ENCODE peak calls at places on chromosomes 12 and 14, in five cellular contexts. H is body of pancreas, G is neural crest cell, Y is GM10248, K is GM12865. B is an unnamed sample.

GRCh38 chr12:1611775-1612174 is 17.3 kb upstream of the WNT5B start:
- DNase-seq in H (no peak), Y (no peak), G (no peak), K (no peak), B (no peak)

GRCh38 chr14:75753696-75754095 is 92.7 kb downstream of the TTLL5 start:
- DNase-seq in K (no peak), H (no peak), Y (no peak), G (no peak), B (no peak)

GRCh38 chr14:102095871-102096568 is 9.2 kb upstream of the HSP90AA1 start:
- DNase-seq in G (no peak), Y (no peak), H (no peak), K (no peak), B (no peak)

GRCh38 chr12:121781751-121782615 is 11.5 kb downstream of the RHOF start:
- DNase-seq in G (no peak), K (peak), H (no peak), Y (peak), B (no peak)

GRCh38 chr12:124554429-124555029 is 12.9 kb downstream of the NCOR2 start:
- DNase-seq in G (no peak), Y (no peak), K (no peak), H (no peak), B (peak)

GRCh38 chr14:105505101-105505500 is 14.1 kb downstream of the TEDC1 start:
- DNase-seq in K (no peak), Y (no peak), G (no peak), H (no peak), B (no peak)

GRCh38 chr14:48536318-48536717 is 860.9 kb upstream of the MDGA2 start:
- DNase-seq in G (no peak), H (no peak), Y (no peak), K (no peak), B (no peak)

GRCh38 chr14:63438065-63438757 is 105.0 kb downstream of the PPP2R5E start:
- DNase-seq in Y (no peak), G (no peak), K (peak), H (peak), B (peak)

GRCh38 chr12:53347905-53348304 is 11.8 kb upstream of the SP7 start:
- DNase-seq in G (no peak), H (no peak), K (no peak), Y (no peak), B (no peak)

GRCh38 chr12:53355121-53355520 is 19.0 kb upstream of the SP7 start:
- DNase-seq in G (no peak), K (no peak), H (no peak), Y (no peak), B (no peak)

GRCh38 chr12:53352331-53353258 is 16.4 kb upstream of the SP7 start:
- DNase-seq in Y (peak), G (peak), H (peak), K (peak), B (peak)
- TF ChIP-seq CTCF in Y (peak), G (peak), H (peak), K (peak), B (peak)

GRCh38 chr14:52052991-52053390 is 15.9 kb downstream of the NID2 start:
- DNase-seq in H (no peak), G (no peak), Y (no peak), K (no peak), B (no peak)

GRCh38 chr14:52054678-52055077 is 14.2 kb downstream of the NID2 start:
- DNase-seq in H (no peak), K (no peak), G (no peak), Y (no peak), B (no peak)

GRCh38 chr14:52052289-52052943 is 16.4 kb downstream of the NID2 start:
- DNase-seq in K (no peak), H (no peak), G (no peak), Y (no peak), B (no peak)

GRCh38 chr14:52058346-52058745 is 10.5 kb downstream of the NID2 start:
- DNase-seq in G (no peak), Y (no peak), K (no peak), H (no peak), B (no peak)

GRCh38 chr14:52055215-52055614 is 13.6 kb downstream of the NID2 start:
- DNase-seq in G (no peak), K (no peak), Y (no peak), H (no peak), B (no peak)
- TF ChIP-seq CTCF in G (no peak), K (no peak), Y (no peak), H (no peak), B (no peak)

GRCh38 chr14:34368115-34368970 is 93.7 kb downstream of the SPTSSA start:
- DNase-seq in K (no peak), Y (no peak), G (no peak), H (no peak), B (no peak)

GRCh38 chr14:34362625-34363251 is 99.3 kb downstream of the SPTSSA start:
- DNase-seq in G (no peak), Y (no peak), K (no peak), H (no peak), B (no peak)

GRCh38 chr14:34363733-34364134 is 98.3 kb downstream of the SPTSSA start:
- DNase-seq in G (no peak), Y (no peak), H (no peak), K (no peak), B (no peak)

GRCh38 chr14:34364201-34364600 is 97.8 kb downstream of the SPTSSA start:
- DNase-seq in H (no peak), Y (no peak), K (no peak), G (no peak), B (no peak)

GRCh38 chr14:34365309-34365915 is 96.6 kb downstream of the SPTSSA start:
- DNase-seq in H (no peak), Y (no peak), K (no peak), G (no peak), B (no peak)
- TF ChIP-seq CTCF in H (peak), Y (peak), K (no peak), G (peak), B (no peak)

GRCh38 chr14:79630561-79630960 is 580.7 kb downstream of the DIO2 start:
- DNase-seq in Y (no peak), K (no peak), G (no peak), H (no peak), B (no peak)

GRCh38 chr14:79629891-79630560 is 581.3 kb downstream of the DIO2 start:
- DNase-seq in K (no peak), H (no peak), G (no peak), Y (no peak), B (no peak)

GRCh38 chr14:79627058-79627457 is 584.2 kb downstream of the DIO2 start:
- DNase-seq in G (no peak), K (no peak), H (no peak), Y (no peak), B (no peak)

GRCh38 chr14:79629372-79629771 is 581.9 kb downstream of the DIO2 start:
- DNase-seq in H (no peak), G (no peak), Y (no peak), K (no peak), B (no peak)

GRCh38 chr14:79631276-79631675 is 580.0 kb downstream of the DIO2 start:
- DNase-seq in H (no peak), G (no peak), Y (no peak), K (no peak), B (no peak)
- TF ChIP-seq CTCF in H (no peak), G (no peak), Y (no peak), K (no peak), B (no peak)